ENCODE peak calls at places on chromosomes 2 and 18, in four cellular contexts. K is H9, S is A549, P is thoracic aorta. V is an unnamed sample. For H3K4me1, the result is how much of the 10 kb centered on the place peaks cover.

GRCh38 chr18:23260932-23261590 is 125.8 kb downstream of the CABLES1 start:
- DNase-seq in P (no peak), S (no peak), K (no peak), V (no peak)

GRCh38 chr2:54239427-54239826 is 16.6 kb downstream of the TSPYL6 start:
- DNase-seq in S (no peak), P (no peak), K (no peak), V (no peak)

GRCh38 chr18:49098386-49098785 is 147.6 kb upstream of the SMAD7 start:
- DNase-seq in S (no peak), P (no peak), K (no peak), V (no peak)

GRCh38 chr2:17758123-17758522 is 4.2 kb downstream of the GEN1 start:
- DNase-seq in P (no peak), K (no peak), S (no peak), V (no peak)

GRCh38 chr2:9964334-9964980 is 13.0 kb downstream of the GRHL1 start:
- DNase-seq in K (no peak), P (no peak), S (no peak), V (no peak)

GRCh38 chr2:9745153-9745899 is 97.9 kb upstream of the TAF1B start:
- DNase-seq in P (no peak), S (no peak), K (no peak), V (no peak)

GRCh38 chr2:119518401-119518800 is 5.9 kb downstream of the SCTR start:
- DNase-seq in P (no peak), S (no peak), K (no peak), V (no peak)

GRCh38 chr2:55014962-55015939 is 35.0 kb downstream of the RTN4 start:
- DNase-seq in S (peak), K (no peak), P (no peak), V (no peak)

GRCh38 chr2:33411765-33412164 is 64.7 kb upstream of the RASGRP3 start:
- DNase-seq in P (no peak), K (no peak), S (peak), V (no peak)

GRCh38 chr2:42953216-42953615 is 160.8 kb upstream of the HAAO start:
- DNase-seq in K (no peak), P (no peak), S (no peak), V (no peak)

GRCh38 chr2:86107031-86107430 is 996 bp downstream of the PTCD3 start:
- DNase-seq in P (no peak), S (no peak), K (no peak), V (no peak)

GRCh38 chr18:26044807-26045206 is 45.6 kb downstream of the SS18 start:
- DNase-seq in P (no peak), S (no peak), K (no peak), V (no peak)

GRCh38 chr2:133333189-133333588 is 235.1 kb downstream of the NCKAP5 start:
- DNase-seq in S (no peak), P (no peak), K (no peak), V (no peak)

GRCh38 chr18:995641-996040 is 91.0 kb downstream of the ADCYAP1 start:
- DNase-seq in K (no peak), P (no peak), S (no peak), V (no peak)

GRCh38 chr2:27857417-27858172 is 32.6 kb downstream of the RBKS start:
- DNase-seq in K (no peak), S (no peak), P (no peak), V (no peak)

GRCh38 chr2:129400825-129401224 is 578.6 kb upstream of the RAB6C start:
- DNase-seq in K (no peak), P (no peak), S (no peak), V (no peak)

GRCh38 chr2:195536863-195537262 is 120.2 kb upstream of the SLC39A10 start:
- DNase-seq in P (no peak), K (no peak), S (no peak), V (no peak)

GRCh38 chr2:8906208-8906607 is 68.8 kb upstream of the KIDINS220 start:
- DNase-seq in K (no peak), P (no peak), S (peak), V (no peak)

GRCh38 chr2:118224144-118224887 is 136.0 kb downstream of the INSIG2 start:
- DNase-seq in S (no peak), K (peak), P (no peak), V (no peak)

GRCh38 chr2:157421964-157422363 is 21.9 kb downstream of the CYTIP start:
- DNase-seq in K (no peak), S (no peak), P (no peak), V (no peak)

GRCh38 chr2:172295677-172296076 is 131.7 kb upstream of the ITGA6 start:
- DNase-seq in S (no peak), K (no peak), P (no peak), V (no peak)

GRCh38 chr2:46719499-46719898 is 196.1 kb downstream of the MCFD2 start:
- DNase-seq in K (no peak), S (peak), P (no peak), V (no peak)

GRCh38 chr2:211113294-211114175 is 557.1 kb downstream of the CPS1 start:
- DNase-seq in K (no peak), P (no peak), S (no peak), V (no peak)

DNA sequence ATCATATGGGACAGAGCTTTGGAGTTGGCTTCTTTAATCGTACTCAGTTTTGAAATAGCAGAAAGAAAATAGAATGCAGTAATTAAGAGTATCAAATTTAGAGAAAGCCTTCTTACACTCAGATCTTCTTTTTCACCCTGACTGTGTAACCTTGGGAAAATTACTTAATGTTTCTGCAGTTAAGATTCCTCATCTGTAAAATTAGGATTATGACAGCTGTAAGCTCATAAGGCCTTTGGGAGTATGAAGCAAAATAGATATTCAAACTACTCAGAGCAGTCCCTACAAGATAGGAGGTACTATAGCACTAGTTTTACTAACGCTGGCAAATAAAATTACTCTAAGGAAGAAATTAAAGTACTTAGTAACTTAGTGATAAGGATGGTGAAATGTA is 5.6 kb downstream of the COL3A1 start:
- DNase-seq in S (no peak), P (no peak), K (no peak), V (no peak)
- H3K27ac ChIP-seq in S (no peak), P (peak), K (no peak), V (no peak)

DNA sequence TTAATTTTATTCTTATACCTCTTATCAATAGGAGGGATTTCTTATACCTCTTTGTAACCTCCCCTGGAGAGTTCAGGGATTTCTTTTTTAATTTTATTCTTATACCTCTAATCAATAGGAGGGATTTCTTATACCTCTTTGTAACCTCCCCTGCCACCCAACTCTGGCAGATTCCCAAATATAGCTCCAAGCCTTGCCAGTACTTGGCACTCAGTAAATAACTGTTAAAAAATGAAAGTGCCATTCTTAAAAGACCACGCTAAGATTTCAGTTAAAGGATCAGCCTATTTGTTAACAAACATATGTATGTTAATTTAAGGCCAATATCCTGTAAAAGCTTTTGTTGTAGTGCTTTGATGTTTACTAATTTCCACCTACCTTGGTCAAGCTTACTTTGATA is 4.8 kb downstream of the RNF149 start:
- DNase-seq in S (no peak), K (no peak), P (no peak), V (no peak)
- H3K4me1 ChIP-seq in S (under half), K (under half), P (under half), V (under half)

GRCh38 chr18:29892960-29893558 is 1149.5 kb downstream of the DSC3 start:
- DNase-seq in P (no peak), S (peak), K (no peak), V (no peak)
- TF ChIP-seq CTCF in P (no peak), S (peak), K (peak), V (no peak)

GRCh38 chr2:96144481-96145027 is 686 bp downstream of the DUSP2 start:
- DNase-seq in P (no peak), K (peak), S (no peak), V (no peak)
- H3K27ac ChIP-seq in P (peak), K (no peak), S (peak), V (peak)

DNA sequence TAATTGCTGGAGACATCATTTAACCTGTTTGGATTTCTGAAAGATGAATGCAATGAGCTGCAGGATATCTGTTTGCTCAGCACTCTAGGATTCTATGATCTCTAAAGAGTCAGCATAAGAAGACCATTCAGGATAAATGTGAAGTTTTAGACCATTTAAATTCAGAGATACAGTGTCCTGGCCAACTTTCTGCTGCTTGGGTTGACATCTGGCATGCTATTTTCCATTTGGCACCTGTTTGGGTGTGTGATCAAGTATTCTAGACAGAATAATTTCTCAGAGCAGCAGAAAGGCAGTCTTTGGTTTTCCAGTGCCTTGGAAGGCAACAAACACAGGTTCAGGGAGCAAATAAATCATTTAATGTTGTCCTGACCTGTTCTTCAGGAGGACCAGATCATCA is 144.8 kb upstream of the NDUFV2 start:
- DNase-seq in K (no peak), P (no peak), S (no peak), V (no peak)
- H3K4me1 ChIP-seq in K (under half), P (under half), S (under half), V (under half)

GRCh38 chr2:163471947-163472346 is 263.9 kb downstream of the FIGN start:
- DNase-seq in S (peak), P (no peak), K (no peak), V (no peak)
- TF ChIP-seq CTCF in S (peak), P (no peak), K (peak), V (no peak)

GRCh38 chr2:191617589-191617988 is 60.3 kb upstream of the NABP1 start:
- DNase-seq in K (no peak), S (no peak), P (no peak), V (no peak)
- H3K27ac ChIP-seq in K (no peak), S (no peak), P (no peak), V (no peak)

GRCh38 chr2:218298314-218298875 is 6.1 kb upstream of the TMBIM1 start:
- DNase-seq in S (no peak), K (no peak), P (no peak), V (no peak)
- H3K4me1 ChIP-seq in S (under half), K (under half), P (under half), V (under half)

GRCh38 chr2:230023313-230023712 is 45.4 kb downstream of the SLC16A14 start:
- DNase-seq in P (no peak), S (no peak), K (peak), V (no peak)
- TF ChIP-seq CTCF in P (no peak), S (no peak), K (peak), V (no peak)

DNA sequence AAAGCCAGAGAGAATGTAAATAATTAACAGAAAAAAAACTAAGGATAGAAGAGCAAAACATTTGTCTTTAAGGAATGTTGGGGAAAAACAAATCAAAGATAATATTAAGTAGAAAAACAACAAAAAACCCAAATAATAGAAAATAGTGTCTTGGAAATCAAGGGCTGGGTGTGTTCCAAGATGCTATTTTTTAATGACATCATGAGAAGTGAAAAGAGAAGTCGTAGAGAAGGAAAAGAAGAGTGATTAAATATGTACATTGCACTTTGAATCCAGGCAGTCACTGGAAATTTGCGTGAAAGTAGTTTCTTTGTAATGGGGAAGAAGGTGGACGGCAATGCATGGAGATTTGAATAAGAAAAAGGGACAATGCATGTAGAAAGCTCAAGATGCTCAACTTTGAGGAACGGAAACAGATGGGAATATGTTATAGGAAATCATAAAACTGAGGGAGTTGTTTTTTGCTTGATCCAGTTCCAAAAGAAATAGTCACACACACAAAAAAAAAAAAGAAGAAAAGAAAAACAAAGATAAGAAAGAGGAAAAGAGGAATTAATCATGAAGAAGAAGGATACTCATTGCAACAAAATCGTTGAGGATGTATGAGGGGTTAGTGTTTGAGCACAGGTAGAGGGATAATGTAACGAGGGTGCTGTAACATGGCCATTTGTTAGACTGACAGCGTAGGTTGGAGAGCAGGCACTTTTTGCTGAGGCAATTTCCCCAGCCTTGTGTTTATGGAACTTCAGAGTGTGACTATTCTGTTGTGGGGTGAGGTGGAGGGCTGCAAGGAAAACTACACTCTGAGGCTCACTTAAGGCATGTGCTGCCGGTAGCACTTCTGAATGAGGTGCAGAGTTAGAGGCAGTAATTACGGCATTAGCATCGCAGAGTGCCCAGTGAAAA is 184.1 kb downstream of the CALCRL start:
- DNase-seq in P (no peak), S (no peak), K (peak), V (no peak)
- H3K27ac ChIP-seq in P (no peak), S (no peak), K (peak), V (no peak)